ENCODE peak calls at places on chromosome 18, in five cellular contexts. U is fibroblast of pulmonary artery, A is stomach, E is mammary epithelial cell, T is AG09319. L is an unnamed sample.

GRCh38 chr18:48638451-48638850 is 99.6 kb downstream of the CTIF start:
- DNase-seq in A (no peak), U (no peak), T (no peak), E (no peak), L (no peak)

GRCh38 chr18:58186258-58186948 is 142.4 kb downstream of the NEDD4L start:
- DNase-seq in E (peak; percentile 92), A (peak; percentile 65), U (peak; percentile 68), T (no peak), L (peak; percentile 78)

GRCh38 chr18:8431036-8431435 is 178.2 kb upstream of the RAB12 start:
- DNase-seq in U (no peak), A (no peak), T (no peak), E (no peak), L (no peak)

GRCh38 chr18:10400534-10400933 is 53.9 kb upstream of the APCDD1 start:
- DNase-seq in U (no peak), T (no peak), E (no peak), A (no peak), L (no peak)

GRCh38 chr18:59516356-59517155 is 157.5 kb upstream of the LMAN1 start:
- DNase-seq in T (peak; percentile 50), E (peak; percentile 55), U (peak; percentile 90), A (no peak), L (peak; percentile 53)

GRCh38 chr18:58161659-58162058 is 117.6 kb downstream of the NEDD4L start:
- DNase-seq in T (no peak), A (no peak), U (peak; percentile 21), E (no peak), L (no peak)

GRCh38 chr18:54712315-54712714 is 116.0 kb upstream of the RAB27B start:
- DNase-seq in U (peak; percentile 72), A (no peak), T (no peak), E (peak; percentile 94), L (no peak)

GRCh38 chr18:37570336-37570930 is 4.8 kb upstream of the CELF4 start:
- DNase-seq in A (no peak), E (no peak), T (no peak), U (no peak), L (no peak)

GRCh38 chr18:31686572-31686971 is 2.2 kb upstream of the B4GALT6 start:
- DNase-seq in E (no peak), A (no peak), T (no peak), U (no peak), L (no peak)

DNA sequence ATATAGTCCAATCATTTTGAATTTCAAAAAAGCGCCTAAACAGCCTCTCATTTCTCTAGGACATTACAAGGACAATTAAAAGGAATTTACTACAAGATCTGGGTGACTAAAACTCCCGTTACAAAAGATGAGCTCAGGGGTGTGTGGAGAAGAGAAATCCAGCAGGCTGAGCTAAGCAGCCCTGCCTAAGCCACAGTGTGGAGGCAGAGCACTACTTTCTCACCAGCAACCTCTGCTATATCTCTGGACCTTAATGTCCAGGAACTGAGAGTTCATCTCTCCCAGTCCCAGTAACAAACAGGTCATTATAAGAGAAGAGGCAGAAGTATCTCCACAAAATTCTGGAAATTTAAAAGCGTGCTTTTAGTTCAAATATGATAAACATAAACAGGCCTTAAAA is 18.9 kb upstream of the ANKRD62 start:
- DNase-seq in U (peak; percentile 20), A (no peak), E (no peak), T (no peak), L (no peak)
- TF ChIP-seq CTCF in U (peak; percentile 16), A (no peak), E (peak; percentile 47), T (no peak), L (no peak)

GRCh38 chr18:79519751-79520472 is 124.2 kb downstream of the NFATC1 start:
- DNase-seq in E (no peak), A (no peak), U (peak; percentile 42), T (no peak), L (no peak)
- TF ChIP-seq CTCF in E (no peak), A (no peak), U (no peak), T (no peak), L (no peak)

GRCh38 chr18:46269275-46269674 is 165.1 kb downstream of the HAUS1 start:
- DNase-seq in U (no peak), E (no peak), T (no peak), A (no peak), L (no peak)
- TF ChIP-seq CTCF in U (no peak), E (no peak), T (no peak), A (no peak), L (no peak)

GRCh38 chr18:28961669-28962228 is 784.8 kb upstream of the CDH2 start:
- DNase-seq in T (no peak), A (no peak), E (peak; percentile 36), U (peak; percentile 35), L (peak; percentile 37)
- TF ChIP-seq CTCF in T (peak; percentile 59), A (no peak), E (peak; percentile 81), U (peak; percentile 39), L (peak; percentile 42)

DNA sequence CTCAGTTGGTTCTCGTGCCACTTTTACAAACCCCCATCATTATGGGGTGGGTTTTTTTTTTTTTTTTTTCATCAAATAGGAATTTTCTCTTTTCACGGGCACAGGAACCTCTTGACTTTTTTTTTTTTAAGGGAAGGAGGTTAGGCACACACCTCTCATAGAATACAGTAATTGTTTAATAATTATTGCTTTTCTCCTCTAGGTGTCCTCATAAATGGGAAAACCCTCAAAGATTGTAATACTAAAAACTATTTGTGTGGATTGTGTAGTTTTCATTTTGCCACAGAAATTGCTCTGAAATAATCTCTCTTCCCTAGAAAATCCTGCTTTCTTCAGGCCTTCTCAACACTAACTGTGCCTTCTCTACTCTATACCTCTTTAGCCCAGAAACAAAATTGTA is 147.3 kb downstream of the GREB1L start:
- DNase-seq in T (no peak), A (no peak), E (no peak), U (no peak), L (no peak)
- TF ChIP-seq CTCF in T (no peak), A (no peak), E (peak; percentile 27), U (no peak), L (no peak)

GRCh38 chr18:72444756-72445155 is 99.4 kb downstream of the CBLN2 start:
- DNase-seq in E (no peak), T (no peak), U (no peak), A (no peak), L (no peak)
- TF ChIP-seq CTCF in E (no peak), T (no peak), U (no peak), A (no peak), L (no peak)

GRCh38 chr18:55779461-55779710 is 191.4 kb upstream of the TCF4 start:
- DNase-seq in T (no peak), A (no peak), E (peak; percentile 22), U (peak; percentile 26), L (no peak)

GRCh38 chr18:55778731-55779460 is 190.9 kb upstream of the TCF4 start:
- DNase-seq in T (no peak), E (peak; percentile 60), U (peak; percentile 38), A (no peak), L (no peak)

GRCh38 chr18:55777666-55778304 is 189.8 kb upstream of the TCF4 start:
- DNase-seq in U (no peak), E (no peak), A (no peak), T (no peak), L (no peak)

GRCh38 chr18:55774505-55774904 is 186.5 kb upstream of the TCF4 start:
- DNase-seq in A (no peak), U (no peak), T (no peak), E (no peak), L (no peak)

GRCh38 chr18:55775972-55776371 is 188.0 kb upstream of the TCF4 start:
- DNase-seq in E (no peak), U (no peak), A (no peak), T (no peak), L (no peak)
- TF ChIP-seq CTCF in E (no peak), U (peak; percentile 16), A (no peak), T (peak; percentile 5), L (no peak)

DNA sequence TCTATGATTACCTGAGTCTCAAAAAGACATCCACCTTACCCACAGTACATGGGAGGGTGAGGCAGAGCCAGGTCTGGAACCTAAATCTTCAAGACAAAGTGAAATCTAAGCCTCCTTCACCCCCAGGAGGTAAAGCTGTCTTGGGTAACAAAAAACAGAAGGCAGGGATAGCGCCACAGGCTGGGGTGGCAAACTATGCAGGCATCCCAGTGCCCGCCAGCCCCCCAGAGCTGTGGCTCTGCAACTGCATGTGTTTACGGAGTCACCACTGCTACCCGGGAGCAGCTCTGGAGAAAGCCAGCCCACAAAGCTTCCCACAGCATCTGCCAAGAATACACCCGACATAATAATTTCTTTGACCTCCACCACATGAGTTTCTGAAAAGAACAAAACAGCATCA is 309.2 kb upstream of the SKOR2 start:
- DNase-seq in E (no peak), T (no peak), U (no peak), A (no peak), L (no peak)
- TF ChIP-seq CTCF in E (no peak), T (no peak), U (no peak), A (no peak), L (no peak)

GRCh38 chr18:36525913-36526312 is 228.4 kb downstream of the FHOD3 start:
- DNase-seq in A (no peak), T (no peak), U (no peak), E (no peak), L (no peak)

GRCh38 chr18:36519358-36519757 is 221.8 kb downstream of the FHOD3 start:
- DNase-seq in U (no peak), E (no peak), A (no peak), T (no peak), L (no peak)

GRCh38 chr18:36518839-36519238 is 221.3 kb downstream of the FHOD3 start:
- DNase-seq in A (no peak), T (no peak), E (no peak), U (no peak), L (no peak)

GRCh38 chr18:36526611-36527010 is 229.1 kb downstream of the FHOD3 start:
- DNase-seq in T (no peak), A (no peak), U (no peak), E (no peak), L (no peak)

DNA sequence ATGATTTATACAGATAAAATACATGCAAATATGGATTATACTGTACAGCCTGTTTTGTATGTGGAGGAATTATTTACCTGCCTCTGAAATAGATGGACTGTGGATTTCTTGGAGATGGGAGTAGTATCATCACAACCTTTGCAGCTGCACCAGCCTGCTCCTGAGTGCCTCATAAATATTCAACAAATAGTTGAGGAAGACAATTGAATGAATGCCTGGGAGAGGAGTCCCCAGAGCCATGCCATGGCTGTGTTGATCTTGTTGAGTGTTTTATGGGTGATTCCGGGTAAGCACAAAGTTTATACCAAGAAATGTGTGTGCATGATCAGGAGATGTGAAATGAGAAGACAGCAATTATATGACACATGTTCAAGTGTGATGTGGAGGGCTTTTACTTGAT is 225.0 kb downstream of the FHOD3 start:
- DNase-seq in E (no peak), T (no peak), U (no peak), A (no peak), L (no peak)
- TF ChIP-seq CTCF in E (no peak), T (no peak), U (no peak), A (no peak), L (no peak)